ENCODE peak calls at places on chromosomes 4 and X, in eight cellular contexts. One of them, this sample, is unnamed.

GRCh38 chrX:56813318-56813837 is 84.3 kb downstream of the NBDY start:
- DNase-seq in stimulated activated CD4-positive, alpha-beta T cell treated with anti-CD3 and anti-CD28 coated beads, TNF-alpha, amount 100 ng/mL, for 24 hours: no peak
- DNase-seq in endodermal cell: peak
- DNase-seq in HEK293T: no peak
- DNase-seq in GM04503: peak
- DNase-seq in A172: peak
- DNase-seq in stomach: no peak
- DNase-seq in progenitor cell of endocrine pancreas: no peak
- DNase-seq in this sample: peak

GRCh38 chrX:68443155-68443868 is 10.0 kb upstream of the OPHN1 start:
- DNase-seq in stimulated activated CD4-positive, alpha-beta T cell treated with anti-CD3 and anti-CD28 coated beads, TNF-alpha, amount 100 ng/mL, for 24 hours: no peak
- DNase-seq in endodermal cell: no peak
- DNase-seq in HEK293T: no peak
- DNase-seq in GM04503: no peak
- DNase-seq in A172: peak
- DNase-seq in stomach: no peak
- DNase-seq in progenitor cell of endocrine pancreas: no peak
- DNase-seq in this sample: peak

GRCh38 chr4:4845027-4845426 is 14.4 kb upstream of the MSX1 start:
- DNase-seq in stimulated activated CD4-positive, alpha-beta T cell treated with anti-CD3 and anti-CD28 coated beads, TNF-alpha, amount 100 ng/mL, for 24 hours: no peak
- DNase-seq in endodermal cell: no peak
- DNase-seq in HEK293T: no peak
- DNase-seq in GM04503: no peak
- DNase-seq in A172: no peak
- DNase-seq in stomach: no peak
- DNase-seq in progenitor cell of endocrine pancreas: no peak
- DNase-seq in this sample: no peak

GRCh38 chr4:23171971-23172370 is 479.2 kb downstream of the GBA3 start:
- DNase-seq in stimulated activated CD4-positive, alpha-beta T cell treated with anti-CD3 and anti-CD28 coated beads, TNF-alpha, amount 100 ng/mL, for 24 hours: no peak
- DNase-seq in endodermal cell: no peak
- DNase-seq in HEK293T: no peak
- DNase-seq in GM04503: peak
- DNase-seq in A172: peak
- DNase-seq in stomach: no peak
- DNase-seq in progenitor cell of endocrine pancreas: no peak
- DNase-seq in this sample: peak

GRCh38 chrX:9677098-9677739 is 88.4 kb downstream of the GPR143 start:
- DNase-seq in stimulated activated CD4-positive, alpha-beta T cell treated with anti-CD3 and anti-CD28 coated beads, TNF-alpha, amount 100 ng/mL, for 24 hours: no peak
- DNase-seq in endodermal cell: no peak
- DNase-seq in HEK293T: no peak
- DNase-seq in GM04503: no peak
- DNase-seq in A172: no peak
- DNase-seq in stomach: peak
- DNase-seq in progenitor cell of endocrine pancreas: no peak
- DNase-seq in this sample: peak

GRCh38 chr4:74583066-74583700 is 138.2 kb downstream of the AREG start:
- DNase-seq in stimulated activated CD4-positive, alpha-beta T cell treated with anti-CD3 and anti-CD28 coated beads, TNF-alpha, amount 100 ng/mL, for 24 hours: no peak
- DNase-seq in endodermal cell: no peak
- DNase-seq in HEK293T: no peak
- DNase-seq in GM04503: no peak
- DNase-seq in A172: no peak
- DNase-seq in stomach: no peak
- DNase-seq in progenitor cell of endocrine pancreas: no peak
- DNase-seq in this sample: peak

GRCh38 chrX:50075630-50076349 is 125.0 kb downstream of the AKAP4 start:
- DNase-seq in stimulated activated CD4-positive, alpha-beta T cell treated with anti-CD3 and anti-CD28 coated beads, TNF-alpha, amount 100 ng/mL, for 24 hours: no peak
- DNase-seq in endodermal cell: no peak
- DNase-seq in HEK293T: no peak
- DNase-seq in GM04503: no peak
- DNase-seq in A172: no peak
- DNase-seq in stomach: no peak
- DNase-seq in progenitor cell of endocrine pancreas: no peak
- DNase-seq in this sample: no peak

GRCh38 chrX:52420824-52421443 is 52.1 kb downstream of the XAGE2 start:
- DNase-seq in stimulated activated CD4-positive, alpha-beta T cell treated with anti-CD3 and anti-CD28 coated beads, TNF-alpha, amount 100 ng/mL, for 24 hours: no peak
- DNase-seq in endodermal cell: no peak
- DNase-seq in HEK293T: no peak
- DNase-seq in GM04503: peak
- DNase-seq in A172: no peak
- DNase-seq in stomach: no peak
- DNase-seq in progenitor cell of endocrine pancreas: no peak
- DNase-seq in this sample: peak

GRCh38 chr4:5571646-5572045 is 136.7 kb downstream of the EVC2 start:
- DNase-seq in stimulated activated CD4-positive, alpha-beta T cell treated with anti-CD3 and anti-CD28 coated beads, TNF-alpha, amount 100 ng/mL, for 24 hours: no peak
- DNase-seq in endodermal cell: no peak
- DNase-seq in HEK293T: no peak
- DNase-seq in GM04503: no peak
- DNase-seq in A172: no peak
- DNase-seq in stomach: no peak
- DNase-seq in progenitor cell of endocrine pancreas: no peak
- DNase-seq in this sample: no peak

GRCh38 chr4:17347445-17347844 is 164.4 kb downstream of the QDPR start:
- DNase-seq in stimulated activated CD4-positive, alpha-beta T cell treated with anti-CD3 and anti-CD28 coated beads, TNF-alpha, amount 100 ng/mL, for 24 hours: no peak
- DNase-seq in endodermal cell: peak
- DNase-seq in HEK293T: peak
- DNase-seq in GM04503: no peak
- DNase-seq in A172: no peak
- DNase-seq in stomach: no peak
- DNase-seq in progenitor cell of endocrine pancreas: peak
- DNase-seq in this sample: peak

GRCh38 chrX:16778545-16778944 is 7.7 kb upstream of the TXLNG start:
- DNase-seq in stimulated activated CD4-positive, alpha-beta T cell treated with anti-CD3 and anti-CD28 coated beads, TNF-alpha, amount 100 ng/mL, for 24 hours: no peak
- DNase-seq in endodermal cell: no peak
- DNase-seq in HEK293T: no peak
- DNase-seq in GM04503: no peak
- DNase-seq in A172: no peak
- DNase-seq in stomach: no peak
- DNase-seq in progenitor cell of endocrine pancreas: no peak
- DNase-seq in this sample: peak

GRCh38 chr4:81207793-81208192 is 7.2 kb downstream of the PRKG2 start:
- DNase-seq in stimulated activated CD4-positive, alpha-beta T cell treated with anti-CD3 and anti-CD28 coated beads, TNF-alpha, amount 100 ng/mL, for 24 hours: no peak
- DNase-seq in endodermal cell: no peak
- DNase-seq in HEK293T: no peak
- DNase-seq in GM04503: peak
- DNase-seq in A172: peak
- DNase-seq in stomach: no peak
- DNase-seq in progenitor cell of endocrine pancreas: no peak
- DNase-seq in this sample: peak

GRCh38 chr4:153248641-153249198 is 44.5 kb downstream of the TRIM2 start:
- DNase-seq in stimulated activated CD4-positive, alpha-beta T cell treated with anti-CD3 and anti-CD28 coated beads, TNF-alpha, amount 100 ng/mL, for 24 hours: no peak
- DNase-seq in endodermal cell: peak
- DNase-seq in HEK293T: peak
- DNase-seq in GM04503: no peak
- DNase-seq in A172: no peak
- DNase-seq in stomach: no peak
- DNase-seq in progenitor cell of endocrine pancreas: no peak
- DNase-seq in this sample: no peak

GRCh38 chr4:1881709-1882108 is 10.5 kb downstream of the NSD2 start:
- DNase-seq in stimulated activated CD4-positive, alpha-beta T cell treated with anti-CD3 and anti-CD28 coated beads, TNF-alpha, amount 100 ng/mL, for 24 hours: no peak
- DNase-seq in endodermal cell: no peak
- DNase-seq in HEK293T: no peak
- DNase-seq in GM04503: no peak
- DNase-seq in A172: no peak
- DNase-seq in stomach: no peak
- DNase-seq in progenitor cell of endocrine pancreas: no peak
- DNase-seq in this sample: no peak

GRCh38 chr4:120692964-120693363 is 229.6 kb downstream of the PRDM5 start:
- DNase-seq in stimulated activated CD4-positive, alpha-beta T cell treated with anti-CD3 and anti-CD28 coated beads, TNF-alpha, amount 100 ng/mL, for 24 hours: no peak
- DNase-seq in endodermal cell: no peak
- DNase-seq in HEK293T: no peak
- DNase-seq in GM04503: peak
- DNase-seq in A172: peak
- DNase-seq in stomach: no peak
- DNase-seq in progenitor cell of endocrine pancreas: no peak
- DNase-seq in this sample: peak

GRCh38 chr4:74967324-74967723 is 34.4 kb downstream of the PARM1 start:
- DNase-seq in stimulated activated CD4-positive, alpha-beta T cell treated with anti-CD3 and anti-CD28 coated beads, TNF-alpha, amount 100 ng/mL, for 24 hours: no peak
- DNase-seq in endodermal cell: no peak
- DNase-seq in HEK293T: no peak
- DNase-seq in GM04503: no peak
- DNase-seq in A172: no peak
- DNase-seq in stomach: no peak
- DNase-seq in progenitor cell of endocrine pancreas: no peak
- DNase-seq in this sample: no peak

GRCh38 chr4:117949621-117950020 is 84.7 kb upstream of the NDST3 start:
- DNase-seq in stimulated activated CD4-positive, alpha-beta T cell treated with anti-CD3 and anti-CD28 coated beads, TNF-alpha, amount 100 ng/mL, for 24 hours: no peak
- DNase-seq in endodermal cell: no peak
- DNase-seq in HEK293T: no peak
- DNase-seq in GM04503: no peak
- DNase-seq in A172: no peak
- DNase-seq in stomach: no peak
- DNase-seq in progenitor cell of endocrine pancreas: no peak
- DNase-seq in this sample: no peak

GRCh38 chrX:118115948-118116307 is 682 bp downstream of the KLHL13 start:
- DNase-seq in stimulated activated CD4-positive, alpha-beta T cell treated with anti-CD3 and anti-CD28 coated beads, TNF-alpha, amount 100 ng/mL, for 24 hours: no peak
- DNase-seq in endodermal cell: no peak
- DNase-seq in HEK293T: no peak
- DNase-seq in GM04503: no peak
- DNase-seq in A172: no peak
- DNase-seq in stomach: no peak
- DNase-seq in progenitor cell of endocrine pancreas: no peak
- DNase-seq in this sample: no peak

GRCh38 chrX:105999294-105999693 is 39.2 kb downstream of the SERPINA7 start:
- DNase-seq in stimulated activated CD4-positive, alpha-beta T cell treated with anti-CD3 and anti-CD28 coated beads, TNF-alpha, amount 100 ng/mL, for 24 hours: no peak
- DNase-seq in endodermal cell: no peak
- DNase-seq in HEK293T: no peak
- DNase-seq in GM04503: no peak
- DNase-seq in A172: no peak
- DNase-seq in stomach: no peak
- DNase-seq in progenitor cell of endocrine pancreas: no peak
- DNase-seq in this sample: no peak

GRCh38 chrX:10159069-10159468 is 2.3 kb downstream of the CLCN4 start:
- DNase-seq in stimulated activated CD4-positive, alpha-beta T cell treated with anti-CD3 and anti-CD28 coated beads, TNF-alpha, amount 100 ng/mL, for 24 hours: no peak
- DNase-seq in endodermal cell: no peak
- DNase-seq in HEK293T: no peak
- DNase-seq in GM04503: no peak
- DNase-seq in A172: no peak
- DNase-seq in stomach: no peak
- DNase-seq in progenitor cell of endocrine pancreas: no peak
- DNase-seq in this sample: no peak

GRCh38 chrX:88613338-88613737 is 133.7 kb upstream of the CPXCR1 start:
- DNase-seq in stimulated activated CD4-positive, alpha-beta T cell treated with anti-CD3 and anti-CD28 coated beads, TNF-alpha, amount 100 ng/mL, for 24 hours: no peak
- DNase-seq in endodermal cell: peak
- DNase-seq in HEK293T: peak
- DNase-seq in GM04503: no peak
- DNase-seq in A172: no peak
- DNase-seq in stomach: no peak
- DNase-seq in progenitor cell of endocrine pancreas: no peak
- DNase-seq in this sample: peak

GRCh38 chr4:184300816-184301215 is 83.1 kb upstream of the ENPP6 start:
- DNase-seq in stimulated activated CD4-positive, alpha-beta T cell treated with anti-CD3 and anti-CD28 coated beads, TNF-alpha, amount 100 ng/mL, for 24 hours: no peak
- DNase-seq in endodermal cell: no peak
- DNase-seq in HEK293T: no peak
- DNase-seq in GM04503: no peak
- DNase-seq in A172: no peak
- DNase-seq in stomach: no peak
- DNase-seq in progenitor cell of endocrine pancreas: no peak
- DNase-seq in this sample: no peak

GRCh38 chr4:154642361-154642760 is 29.9 kb upstream of the FGG start:
- DNase-seq in stimulated activated CD4-positive, alpha-beta T cell treated with anti-CD3 and anti-CD28 coated beads, TNF-alpha, amount 100 ng/mL, for 24 hours: no peak
- DNase-seq in endodermal cell: no peak
- DNase-seq in HEK293T: no peak
- DNase-seq in GM04503: no peak
- DNase-seq in A172: peak
- DNase-seq in stomach: no peak
- DNase-seq in progenitor cell of endocrine pancreas: no peak
- DNase-seq in this sample: no peak

GRCh38 chr4:69054578-69055200 is 41.6 kb upstream of the UGT2B7 start:
- DNase-seq in stimulated activated CD4-positive, alpha-beta T cell treated with anti-CD3 and anti-CD28 coated beads, TNF-alpha, amount 100 ng/mL, for 24 hours: no peak
- DNase-seq in endodermal cell: no peak
- DNase-seq in HEK293T: no peak
- DNase-seq in GM04503: no peak
- DNase-seq in A172: peak
- DNase-seq in stomach: no peak
- DNase-seq in progenitor cell of endocrine pancreas: no peak
- DNase-seq in this sample: peak

GRCh38 chr4:40662962-40663604 is 33.4 kb upstream of the RBM47 start:
- DNase-seq in stimulated activated CD4-positive, alpha-beta T cell treated with anti-CD3 and anti-CD28 coated beads, TNF-alpha, amount 100 ng/mL, for 24 hours: no peak
- DNase-seq in endodermal cell: no peak
- DNase-seq in HEK293T: no peak
- DNase-seq in GM04503: peak
- DNase-seq in A172: peak
- DNase-seq in stomach: no peak
- DNase-seq in progenitor cell of endocrine pancreas: no peak
- DNase-seq in this sample: peak

GRCh38 chr4:76590847-76591281 is 155.8 kb downstream of the SHROOM3 start:
- DNase-seq in stimulated activated CD4-positive, alpha-beta T cell treated with anti-CD3 and anti-CD28 coated beads, TNF-alpha, amount 100 ng/mL, for 24 hours: no peak
- DNase-seq in endodermal cell: no peak
- DNase-seq in HEK293T: no peak
- DNase-seq in GM04503: peak
- DNase-seq in A172: peak
- DNase-seq in stomach: no peak
- DNase-seq in progenitor cell of endocrine pancreas: no peak
- DNase-seq in this sample: peak

GRCh38 chr4:154566639-154567204 is 3.9 kb downstream of the FGB start:
- DNase-seq in stimulated activated CD4-positive, alpha-beta T cell treated with anti-CD3 and anti-CD28 coated beads, TNF-alpha, amount 100 ng/mL, for 24 hours: no peak
- DNase-seq in endodermal cell: no peak
- DNase-seq in HEK293T: no peak
- DNase-seq in GM04503: no peak
- DNase-seq in A172: no peak
- DNase-seq in stomach: no peak
- DNase-seq in progenitor cell of endocrine pancreas: no peak
- DNase-seq in this sample: no peak

GRCh38 chr4:77104405-77105292 is 28.9 kb upstream of the CCNI start:
- DNase-seq in stimulated activated CD4-positive, alpha-beta T cell treated with anti-CD3 and anti-CD28 coated beads, TNF-alpha, amount 100 ng/mL, for 24 hours: no peak
- DNase-seq in endodermal cell: no peak
- DNase-seq in HEK293T: no peak
- DNase-seq in GM04503: no peak
- DNase-seq in A172: no peak
- DNase-seq in stomach: peak
- DNase-seq in progenitor cell of endocrine pancreas: peak
- DNase-seq in this sample: peak

GRCh38 chrX:18617351-18617750 is 54.6 kb downstream of the RS1 start:
- DNase-seq in stimulated activated CD4-positive, alpha-beta T cell treated with anti-CD3 and anti-CD28 coated beads, TNF-alpha, amount 100 ng/mL, for 24 hours: no peak
- DNase-seq in endodermal cell: no peak
- DNase-seq in HEK293T: no peak
- DNase-seq in GM04503: no peak
- DNase-seq in A172: peak
- DNase-seq in stomach: no peak
- DNase-seq in progenitor cell of endocrine pancreas: no peak
- DNase-seq in this sample: peak

GRCh38 chr4:153669838-153670237 is 14.2 kb upstream of the TLR2 start:
- DNase-seq in stimulated activated CD4-positive, alpha-beta T cell treated with anti-CD3 and anti-CD28 coated beads, TNF-alpha, amount 100 ng/mL, for 24 hours: no peak
- DNase-seq in endodermal cell: no peak
- DNase-seq in HEK293T: no peak
- DNase-seq in GM04503: no peak
- DNase-seq in A172: no peak
- DNase-seq in stomach: no peak
- DNase-seq in progenitor cell of endocrine pancreas: no peak
- DNase-seq in this sample: no peak

GRCh38 chr4:123452585-123452984 is 56.0 kb downstream of the SPRY1 start:
- DNase-seq in stimulated activated CD4-positive, alpha-beta T cell treated with anti-CD3 and anti-CD28 coated beads, TNF-alpha, amount 100 ng/mL, for 24 hours: no peak
- DNase-seq in endodermal cell: no peak
- DNase-seq in HEK293T: no peak
- DNase-seq in GM04503: peak
- DNase-seq in A172: peak
- DNase-seq in stomach: peak
- DNase-seq in progenitor cell of endocrine pancreas: no peak
- DNase-seq in this sample: peak

GRCh38 chr4:102390438-102390837 is 45.2 kb upstream of the SLC39A8 start:
- DNase-seq in stimulated activated CD4-positive, alpha-beta T cell treated with anti-CD3 and anti-CD28 coated beads, TNF-alpha, amount 100 ng/mL, for 24 hours: no peak
- DNase-seq in endodermal cell: no peak
- DNase-seq in HEK293T: no peak
- DNase-seq in GM04503: no peak
- DNase-seq in A172: peak
- DNase-seq in stomach: no peak
- DNase-seq in progenitor cell of endocrine pancreas: no peak
- DNase-seq in this sample: peak

GRCh38 chr4:142416711-142417275 is 429.3 kb downstream of the INPP4B start:
- DNase-seq in stimulated activated CD4-positive, alpha-beta T cell treated with anti-CD3 and anti-CD28 coated beads, TNF-alpha, amount 100 ng/mL, for 24 hours: no peak
- DNase-seq in endodermal cell: no peak
- DNase-seq in HEK293T: no peak
- DNase-seq in GM04503: no peak
- DNase-seq in A172: peak
- DNase-seq in stomach: no peak
- DNase-seq in progenitor cell of endocrine pancreas: no peak
- DNase-seq in this sample: peak

This sample was measured in GM23248.